ENCODE peak calls at places on chromosomes 5 and 9, in four cellular contexts. H is WTC11, R is HepG2, G is K562. T is an unnamed sample.

GRCh38 chr9:69637193-69637592 is 35.0 kb downstream of the APBA1 start:
- DNase-seq in H (no peak), R (no peak), G (no peak), T (no peak)

GRCh38 chr9:88164870-88165269 is 26.6 kb upstream of the SPATA31C2 start:
- DNase-seq in H (no peak), R (no peak), G (no peak), T (no peak)

GRCh38 chr9:91253488-91253887 is 108.2 kb downstream of the AUH start:
- DNase-seq in H (no peak), R (peak; percentile 7), G (peak; percentile 12), T (no peak)

GRCh38 chr9:89606567-89607311 is 1.9 kb downstream of the GADD45G start:
- DNase-seq in H (peak; percentile 41), R (no peak), G (peak; percentile 83), T (no peak)

GRCh38 chr9:124659099-124659659 is 111.9 kb downstream of the NR6A1 start:
- DNase-seq in H (peak; percentile 45), R (peak; percentile 93), G (peak; percentile 81), T (peak; percentile 47)

GRCh38 chr5:39440964-39441363 is 16.2 kb upstream of the DAB2 start:
- DNase-seq in H (no peak), R (no peak), G (no peak), T (no peak)

GRCh38 chr5:32450952-32451351 is 6.4 kb upstream of the ZFR start:
- DNase-seq in H (no peak), R (peak; percentile 23), G (peak; percentile 48), T (no peak)

GRCh38 chr5:74810915-74811314 is 43.9 kb downstream of the NSA2 start:
- DNase-seq in H (no peak), R (no peak), G (no peak), T (no peak)

GRCh38 chr9:93148721-93149120 is 14.7 kb upstream of the NINJ1 start:
- DNase-seq in H (no peak), R (no peak), G (no peak), T (no peak)

GRCh38 chr5:26487553-26487952 is 550.8 kb downstream of the CDH9 start:
- DNase-seq in H (no peak), R (no peak), G (no peak), T (no peak)

GRCh38 chr5:68032240-68032762 is 183.3 kb upstream of the PIK3R1 start:
- DNase-seq in H (no peak), R (no peak), G (no peak), T (no peak)

GRCh38 chr5:16596541-16596940 is 20.3 kb downstream of the RETREG1 start:
- DNase-seq in H (no peak), R (no peak), G (no peak), T (no peak)
- TF ChIP-seq ELF4 in H (no peak), R (no peak), G (no peak), T (no peak)

GRCh38 chr9:135242406-135242805 is 154.9 kb downstream of the OLFM1 start:
- DNase-seq in H (no peak), R (no peak), G (no peak), T (no peak)
- TF ChIP-seq ELF4 in H (no peak), R (no peak), G (no peak), T (no peak)

DNA sequence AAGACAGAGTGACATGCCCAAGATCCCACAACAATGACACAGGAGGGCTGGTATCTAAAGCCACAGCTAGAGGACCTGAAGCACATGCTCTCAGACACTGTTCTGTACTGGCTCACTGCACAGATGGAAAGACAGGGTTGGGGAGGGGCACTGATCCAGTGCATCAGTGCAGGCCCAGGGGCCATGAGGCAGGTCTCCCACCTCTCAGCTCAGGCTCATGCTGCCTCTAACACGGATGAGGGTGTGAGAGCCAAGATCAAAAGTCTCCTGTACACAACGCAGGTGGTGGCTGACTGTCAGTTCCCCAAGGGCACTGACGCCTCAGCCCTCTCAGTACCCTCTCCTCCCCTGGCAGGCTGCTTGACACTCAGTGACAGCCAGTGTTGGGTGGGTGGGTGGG is 10.9 kb downstream of the RAPGEF1 start:
- DNase-seq in H (no peak), R (no peak), G (no peak), T (no peak)
- TF ChIP-seq ELF4 in H (no peak), R (no peak), G (no peak), T (no peak)

GRCh38 chr5:140607031-140607430 is 25.9 kb downstream of the CD14 start:
- DNase-seq in H (no peak), R (peak; percentile 78), G (no peak), T (no peak)

GRCh38 chr5:140605879-140606278 is 27.1 kb downstream of the CD14 start:
- DNase-seq in H (no peak), R (no peak), G (no peak), T (no peak)

GRCh38 chr5:140608730-140609520 is 24.1 kb downstream of the CD14 start:
- DNase-seq in H (no peak), R (no peak), G (no peak), T (no peak)

GRCh38 chr5:140611020-140611521 is 21.9 kb downstream of the CD14 start:
- DNase-seq in H (no peak), R (peak; percentile 68), G (peak; percentile 57), T (no peak)
- TF ChIP-seq ELF4 in H (no peak), R (no peak), G (peak; percentile 60), T (no peak)

T was measured in HEK293T.